ENCODE peak calls at places on chromosomes 13 and 19, in seven cellular contexts. J, D, C, G, Z, E and S are unnamed samples.

GRCh38 chr19:15810335-15810734 is 5.1 kb downstream of the OR10H1 start:
- DNase-seq in J (peak; percentile 14), D (no peak), C (no peak), G (peak; percentile 19), Z (peak; percentile 38), E (no peak), S (no peak)

GRCh38 chr13:33235564-33235963 is 50.0 kb downstream of the STARD13 start:
- DNase-seq in J (no peak), D (no peak), C (no peak), G (no peak), Z (no peak), E (no peak), S (no peak)

GRCh38 chr13:49110122-49110831 is 109.9 kb upstream of the MLNR start:
- DNase-seq in J (peak; percentile 93), D (peak; percentile 9), C (peak; percentile 83), G (peak; percentile 93), Z (peak; percentile 86), E (peak; percentile 14), S (peak; percentile 59)

GRCh38 chr13:112714772-112715569 is 25.1 kb downstream of the ATP11A start:
- DNase-seq in J (no peak), D (no peak), C (peak; percentile 29), G (peak; percentile 34), Z (no peak), E (no peak), S (no peak)

GRCh38 chr13:39787086-39787487 is 131.6 kb downstream of the COG6 start:
- DNase-seq in J (no peak), D (no peak), C (no peak), G (no peak), Z (no peak), E (no peak), S (no peak)

GRCh38 chr19:18817574-18817973 is 14.2 kb upstream of the UPF1 start:
- DNase-seq in J (no peak), D (no peak), C (no peak), G (no peak), Z (no peak), E (no peak), S (no peak)

GRCh38 chr13:101631403-101631802 is 178.9 kb downstream of the ITGBL1 start:
- DNase-seq in J (no peak), D (no peak), C (no peak), G (no peak), Z (no peak), E (no peak), S (no peak)

GRCh38 chr13:79423801-79424642 is 18.0 kb upstream of the RBM26 start:
- DNase-seq in J (no peak), D (no peak), C (no peak), G (peak; percentile 65), Z (peak; percentile 44), E (no peak), S (no peak)

GRCh38 chr13:59266478-59267063 is 897.2 kb downstream of the DIAPH3 start:
- DNase-seq in J (no peak), D (no peak), C (no peak), G (no peak), Z (no peak), E (no peak), S (no peak)

GRCh38 chr19:1097810-1098176 is 2.6 kb upstream of the POLR2E start:
- DNase-seq in J (no peak), D (no peak), C (peak; percentile 71), G (no peak), Z (peak; percentile 68), E (no peak), S (no peak)

GRCh38 chr13:47216176-47216822 is 319.4 kb upstream of the HTR2A start:
- DNase-seq in J (no peak), D (no peak), C (no peak), G (no peak), Z (no peak), E (no peak), S (no peak)

GRCh38 chr19:6576869-6577281 is 14.1 kb downstream of the CD70 start:
- DNase-seq in J (no peak), D (no peak), C (no peak), G (peak; percentile 38), Z (peak; percentile 42), E (no peak), S (no peak)

GRCh38 chr13:111895896-111896821 is 170.8 kb upstream of the SOX1 start:
- DNase-seq in J (no peak), D (no peak), C (no peak), G (no peak), Z (no peak), E (no peak), S (no peak)

GRCh38 chr13:111597041-111598017 is 276.9 kb downstream of the TEX29 start:
- DNase-seq in J (no peak), D (no peak), C (no peak), G (no peak), Z (no peak), E (no peak), S (no peak)

GRCh38 chr19:35901854-35902661 is at the start of gene HCST:
- DNase-seq in J (peak; percentile 31), D (peak; percentile 56), C (no peak), G (peak; percentile 81), Z (no peak), E (no peak), S (no peak)

GRCh38 chr13:87080100-87080779 is 590.9 kb upstream of the SLITRK5 start:
- DNase-seq in J (no peak), D (no peak), C (no peak), G (no peak), Z (no peak), E (no peak), S (no peak)

DNA sequence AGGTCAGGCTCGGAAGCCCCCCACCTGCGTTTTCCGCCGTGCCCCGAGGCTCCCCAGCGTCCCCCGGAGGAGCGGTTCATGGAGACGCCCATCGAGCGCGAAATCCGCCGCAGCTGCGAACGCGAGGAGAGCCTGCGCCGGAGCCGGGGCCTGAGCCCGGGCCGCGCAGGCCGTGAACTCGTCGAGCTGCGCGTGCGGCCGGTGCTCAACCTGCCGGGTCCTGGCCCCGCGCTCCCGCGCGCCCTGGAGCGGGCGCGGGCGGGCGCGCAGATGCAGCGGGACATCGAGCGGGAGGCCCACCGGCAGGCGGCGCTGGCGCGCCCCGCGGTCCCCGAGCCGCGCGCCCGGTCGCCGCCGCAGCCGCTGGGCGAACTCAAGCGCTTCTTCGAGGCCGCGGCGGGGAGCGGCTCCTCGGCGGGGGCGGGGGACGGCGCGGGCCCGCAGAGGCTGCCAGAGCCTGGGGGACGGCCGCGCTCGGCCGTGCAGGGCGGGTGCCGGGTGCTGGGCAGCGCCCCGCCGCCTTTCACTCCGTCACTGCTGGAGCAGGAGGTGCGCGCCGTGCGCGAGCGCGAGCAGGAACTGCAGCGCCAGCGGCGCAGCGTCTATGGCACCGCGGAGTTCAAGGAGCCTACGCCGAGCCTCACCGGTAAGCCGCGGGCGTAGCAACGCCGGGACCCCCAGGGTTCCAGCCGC is 792 bp downstream of the MISP3 start:
- DNase-seq in J (peak; percentile 79), D (no peak), C (peak; percentile 86), G (peak; percentile 81), Z (peak; percentile 78), E (peak; percentile 71), S (peak; percentile 53)
- TF ChIP-seq POLR2A in J (peak; percentile 56), D (no peak), C (peak; percentile 33), G (no peak), Z (no peak), E (no peak), S (peak; percentile 57)

GRCh38 chr19:3615524-3616135 is 9.0 kb upstream of the TBXA2R start:
- DNase-seq in J (no peak), D (no peak), C (no peak), G (no peak), Z (no peak), E (no peak), S (no peak)
- TF ChIP-seq POLR2A in J (no peak), D (no peak), C (no peak), G (no peak), Z (no peak), E (no peak), S (no peak)

DNA sequence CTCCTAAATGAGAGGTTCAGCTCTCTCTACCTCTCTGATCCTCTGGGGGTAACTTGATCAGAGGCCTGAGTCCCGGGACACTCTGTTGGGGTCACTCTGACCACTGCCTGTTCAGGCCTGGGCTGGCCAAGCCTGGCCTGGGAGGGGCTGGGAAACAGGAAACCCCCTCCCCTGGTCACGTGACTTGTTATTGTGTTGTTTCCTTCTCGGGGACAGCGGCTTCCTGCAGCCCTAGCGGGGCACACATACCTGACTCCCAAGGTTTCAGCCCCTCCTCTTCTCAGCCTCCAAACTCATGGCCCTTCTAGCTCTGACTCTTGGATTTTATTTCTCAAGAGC is at the start of gene USHBP1:
- DNase-seq in J (peak; percentile 43), D (no peak), C (no peak), G (no peak), Z (no peak), E (no peak), S (no peak)
- TF ChIP-seq POLR2A in J (no peak), D (no peak), C (no peak), G (no peak), Z (no peak), E (no peak), S (no peak)

DNA sequence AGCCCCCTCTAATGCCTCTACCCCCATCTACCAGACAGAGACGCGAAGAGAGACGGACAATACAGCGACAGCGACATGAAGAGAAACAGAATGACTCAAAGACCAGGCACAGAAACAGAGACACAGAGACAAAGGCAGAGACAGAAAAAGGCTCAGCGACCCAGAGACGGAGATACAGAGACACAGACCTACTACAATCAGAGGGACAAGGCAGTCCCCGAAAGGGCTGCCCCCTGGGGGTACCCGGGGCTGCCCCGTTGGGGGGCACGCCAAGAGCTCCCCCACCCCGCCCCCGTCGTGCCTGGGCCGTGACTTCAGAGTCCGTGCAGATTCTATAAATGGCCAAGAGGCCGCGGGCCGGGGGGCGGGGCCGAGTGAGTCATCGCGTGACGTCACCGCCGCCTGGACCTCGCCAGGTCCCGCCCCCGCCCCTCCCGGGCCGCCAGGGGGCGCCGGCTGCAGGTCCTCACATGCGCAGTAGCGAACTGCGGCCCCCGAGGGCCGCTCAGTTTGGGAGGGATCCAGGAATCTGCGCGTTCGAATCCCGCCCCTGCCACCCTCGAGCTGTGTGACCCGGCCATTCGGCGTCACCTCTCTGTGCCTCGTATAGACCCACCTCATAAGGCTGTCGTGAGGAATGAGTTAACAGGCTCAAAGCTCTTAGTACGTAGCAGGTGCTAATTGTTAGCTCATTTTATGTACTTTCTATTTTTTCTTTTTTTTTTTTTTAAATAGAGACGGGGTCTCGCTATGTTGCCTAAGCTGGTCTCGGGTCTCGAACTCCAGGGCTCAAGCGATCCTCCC is 2.7 kb upstream of the CNN1 start:
- DNase-seq in J (peak; percentile 95), D (peak; percentile 84), C (peak; percentile 89), G (peak; percentile 87), Z (peak; percentile 88), E (peak; percentile 92), S (peak; percentile 73)
- TF ChIP-seq POLR2A in J (peak; percentile 17), D (no peak), C (no peak), G (no peak), Z (no peak), E (no peak), S (peak; percentile 45)